ENCODE peak calls at places on chromosome 13, in six cellular contexts. Y is ovary, K is suprapubic skin, Z is A549, G is transverse colon, L is H1. C is an unnamed sample.

GRCh38 chr13:24842533-24843278 is 78.7 kb downstream of the RNF17 start:
- DNase-seq in Z (no peak), L (no peak), Y (no peak), G (no peak), K (no peak), C (no peak)

GRCh38 chr13:79098603-79099002 is 307.5 kb downstream of the RBM26 start:
- DNase-seq in K (no peak), L (no peak), Z (no peak), Y (no peak), G (no peak), C (no peak)

GRCh38 chr13:111245781-111246384 is 74.6 kb upstream of the TEX29 start:
- DNase-seq in Y (no peak), L (no peak), K (no peak), Z (no peak), G (no peak), C (no peak)

GRCh38 chr13:101115762-101116161 is 300.5 kb downstream of the NALCN start:
- DNase-seq in G (no peak), L (no peak), Y (no peak), Z (no peak), K (no peak), C (no peak)

GRCh38 chr13:111337206-111337605 is 16.8 kb downstream of the TEX29 start:
- DNase-seq in K (no peak), G (no peak), Y (no peak), Z (no peak), L (no peak), C (no peak)

GRCh38 chr13:90806905-90807304 is 540.6 kb upstream of the MIR17HG start:
- DNase-seq in G (no peak), Z (no peak), Y (no peak), L (no peak), K (no peak), C (no peak)

GRCh38 chr13:28339419-28339818 is 155.5 kb downstream of the FLT1 start:
- DNase-seq in Z (no peak), G (no peak), K (no peak), Y (no peak), L (no peak), C (no peak)

GRCh38 chr13:48902421-48902820 is 73.3 kb upstream of the FNDC3A start:
- DNase-seq in G (no peak), L (peak), K (no peak), Y (no peak), Z (no peak), C (no peak)

GRCh38 chr13:99894835-99895427 is 76.6 kb downstream of the ZIC5 start:
- DNase-seq in K (no peak), L (no peak), G (peak), Z (no peak), Y (no peak), C (no peak)

GRCh38 chr13:27110056-27110746 is 61.4 kb downstream of the USP12 start:
- DNase-seq in K (no peak), Z (no peak), G (no peak), Y (no peak), L (no peak), C (no peak)

GRCh38 chr13:65378943-65379519 is 1851.1 kb downstream of the PCDH9 start:
- DNase-seq in K (no peak), G (no peak), Z (no peak), L (no peak), Y (no peak), C (no peak)

GRCh38 chr13:29582171-29582570 is 13.3 kb downstream of the SLC7A1 start:
- DNase-seq in G (peak), L (no peak), K (no peak), Y (no peak), Z (no peak), C (no peak)

GRCh38 chr13:42140494-42140893 is 92.0 kb downstream of the DGKH start:
- DNase-seq in G (no peak), Y (no peak), K (no peak), Z (no peak), L (no peak), C (no peak)

GRCh38 chr13:112994084-112994780 is 25.2 kb downstream of the MCF2L start:
- DNase-seq in K (no peak), G (peak), Y (no peak), L (no peak), Z (no peak), C (no peak)

GRCh38 chr13:33873251-33873908 is 55.4 kb downstream of the RFC3 start:
- DNase-seq in Y (no peak), K (no peak), Z (no peak), G (no peak), L (no peak), C (no peak)
- TF ChIP-seq EP300 in Y (no peak), K (no peak), Z (no peak), G (no peak), L (no peak), C (no peak)

DNA sequence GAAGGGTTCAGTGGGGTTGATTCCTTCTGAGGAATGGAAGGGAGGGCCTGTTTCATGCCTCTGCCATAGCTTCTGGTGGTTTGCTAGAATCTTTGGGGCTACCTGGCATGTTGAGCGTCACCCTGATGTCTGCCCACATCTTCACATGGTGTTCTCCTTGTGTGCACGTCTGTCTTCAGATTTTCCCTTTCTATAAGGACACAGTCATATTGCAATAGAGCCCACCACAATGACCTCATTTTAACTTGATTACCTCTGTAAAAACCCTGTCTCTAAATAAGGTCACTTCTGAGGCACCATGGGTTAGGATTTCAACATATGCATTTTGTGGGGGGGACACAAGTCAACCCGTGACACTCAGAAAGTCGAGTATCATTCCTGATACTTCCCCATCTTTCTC is 257.9 kb downstream of the COG6 start:
- DNase-seq in L (no peak), Z (no peak), G (no peak), K (no peak), Y (no peak), C (no peak)
- H3K4me3 ChIP-seq in L (no peak), Z (no peak), G (no peak), K (no peak), Y (no peak), C (no peak)

DNA sequence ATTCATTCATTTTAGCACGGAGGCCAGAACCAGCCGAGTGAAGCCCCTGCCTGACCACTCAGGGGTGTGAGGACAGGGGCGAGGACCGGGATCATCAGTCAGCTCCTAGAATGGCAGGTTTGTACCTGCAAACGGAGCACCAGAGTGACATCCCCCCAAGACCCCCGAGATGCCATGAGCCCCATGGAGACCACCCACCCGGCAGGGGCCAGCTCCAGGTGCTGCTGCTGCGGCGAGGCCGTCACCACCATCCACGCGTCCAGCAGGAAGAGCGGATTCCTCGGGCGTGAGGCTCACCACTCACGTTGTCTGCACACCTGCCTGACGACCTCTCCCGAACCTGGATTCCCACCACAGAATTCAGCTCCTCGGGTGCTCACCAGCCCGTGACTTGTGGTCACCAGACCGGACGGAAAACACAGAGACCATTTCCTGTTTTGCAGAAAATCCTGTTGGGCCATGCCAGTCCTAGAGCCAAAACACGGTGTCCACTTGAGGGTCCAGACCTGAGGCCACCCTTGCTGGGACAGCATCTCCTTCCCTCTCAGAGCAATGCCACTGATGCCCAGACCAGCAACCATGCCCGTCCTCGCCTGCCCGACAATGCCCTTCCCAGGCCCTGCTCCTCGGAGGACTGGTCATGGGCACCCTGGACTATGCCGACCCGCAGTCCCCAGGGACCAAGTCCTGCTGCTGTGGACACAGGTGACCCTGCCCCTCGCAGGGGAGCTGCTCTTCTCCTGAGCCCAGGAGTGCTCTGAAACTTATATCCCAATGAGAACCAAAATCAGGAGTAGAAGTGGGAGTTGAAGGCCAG is 74.2 kb downstream of the RASA3 start:
- DNase-seq in K (no peak), L (no peak), G (no peak), Y (no peak), Z (no peak), C (no peak)
- TF ChIP-seq EP300 in K (no peak), L (no peak), G (no peak), Y (no peak), Z (no peak), C (no peak)

GRCh38 chr13:50131998-50132936 is 117.0 kb downstream of the KCNRG start:
- DNase-seq in Y (no peak), L (no peak), G (no peak), K (no peak), Z (no peak), C (no peak)

GRCh38 chr13:50129923-50130685 is 114.9 kb downstream of the KCNRG start:
- DNase-seq in G (peak), K (no peak), Z (peak), L (no peak), Y (peak), C (peak)

GRCh38 chr13:50129065-50129922 is 114.0 kb downstream of the KCNRG start:
- DNase-seq in Z (no peak), Y (no peak), G (no peak), L (no peak), K (no peak), C (peak)

GRCh38 chr13:50128406-50129048 is 113.3 kb downstream of the KCNRG start:
- DNase-seq in Y (no peak), Z (no peak), G (no peak), K (no peak), L (no peak), C (no peak)

GRCh38 chr13:50130686-50131051 is 115.4 kb downstream of the KCNRG start:
- DNase-seq in K (no peak), Y (no peak), G (peak), Z (peak), L (no peak), C (no peak)
- H3K4me3 ChIP-seq in K (peak), Y (peak), G (peak), Z (peak), L (peak), C (peak)

GRCh38 chr13:81133066-81133465 is 792.1 kb upstream of the SPRY2 start:
- DNase-seq in L (no peak), Z (no peak), G (no peak), Y (no peak), K (no peak), C (no peak)

GRCh38 chr13:81140675-81141074 is 799.7 kb upstream of the SPRY2 start:
- DNase-seq in Z (no peak), G (no peak), K (no peak), L (peak), Y (no peak), C (no peak)

GRCh38 chr13:81142306-81142999 is 801.5 kb upstream of the SPRY2 start:
- DNase-seq in Z (no peak), L (no peak), Y (no peak), G (no peak), K (no peak), C (no peak)

DNA sequence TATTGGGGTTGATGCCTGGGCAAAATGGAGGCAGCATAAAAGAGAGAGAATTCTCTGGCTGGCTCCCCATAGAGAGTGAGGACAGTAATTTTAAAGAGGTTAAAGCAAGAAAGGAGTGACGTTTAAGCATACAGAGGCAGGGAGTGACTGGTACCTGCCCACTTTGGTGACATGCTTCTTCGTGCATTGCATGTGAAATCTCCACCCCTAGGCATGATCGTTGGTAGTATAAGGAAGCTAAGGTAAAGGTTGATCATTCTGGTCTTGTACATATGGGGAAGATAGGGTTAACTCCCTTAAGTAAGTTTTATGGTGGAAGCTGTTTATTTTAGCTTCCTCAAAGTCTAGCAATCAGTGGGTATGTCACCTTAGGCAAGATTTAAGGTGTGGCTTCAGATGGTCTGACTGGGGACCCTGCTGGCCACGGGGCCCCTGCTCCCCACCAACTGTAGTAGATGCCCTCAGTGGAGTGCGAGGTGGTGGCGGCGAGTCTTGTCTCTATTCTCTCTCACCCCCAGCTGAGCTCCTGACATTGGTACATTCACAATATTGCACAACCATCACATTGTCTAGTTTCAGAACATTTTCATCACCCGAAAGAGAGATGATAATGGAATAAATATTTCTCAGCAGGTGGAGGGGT is 797.5 kb upstream of the SPRY2 start:
- DNase-seq in G (no peak), Y (no peak), L (no peak), Z (no peak), K (no peak), C (no peak)
- TF ChIP-seq EP300 in G (no peak), Y (no peak), L (no peak), Z (no peak), K (no peak), C (no peak)

DNA sequence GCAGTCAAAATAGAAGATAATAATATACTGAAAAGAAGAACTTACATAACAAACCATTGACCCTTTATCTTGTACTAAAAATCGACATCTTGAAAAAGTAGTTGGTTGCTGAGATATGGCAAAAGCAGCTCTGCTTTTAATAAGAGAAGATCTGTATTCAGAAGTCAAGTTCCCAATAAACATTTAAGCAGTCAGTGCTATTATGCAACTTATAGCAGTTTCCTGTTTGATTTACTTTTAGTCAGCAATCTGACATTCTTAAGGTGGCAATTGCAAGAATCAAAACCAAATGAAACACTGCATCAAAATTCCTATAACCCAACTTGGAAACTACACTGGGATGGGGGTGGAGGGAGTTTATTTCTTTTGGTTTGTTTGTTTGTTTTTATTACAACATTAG is 165.5 kb downstream of the TBC1D4 start:
- DNase-seq in K (no peak), Z (no peak), L (no peak), G (no peak), Y (no peak), C (no peak)
- H3K4me3 ChIP-seq in K (no peak), Z (no peak), L (no peak), G (no peak), Y (no peak), C (no peak)

GRCh38 chr13:43792456-43792855 is 5.7 kb upstream of the ENOX1 start:
- DNase-seq in G (no peak), L (no peak), Z (no peak), Y (no peak), K (no peak), C (no peak)
- TF ChIP-seq EP300 in G (no peak), L (no peak), Z (no peak), Y (no peak), K (no peak), C (no peak)

DNA sequence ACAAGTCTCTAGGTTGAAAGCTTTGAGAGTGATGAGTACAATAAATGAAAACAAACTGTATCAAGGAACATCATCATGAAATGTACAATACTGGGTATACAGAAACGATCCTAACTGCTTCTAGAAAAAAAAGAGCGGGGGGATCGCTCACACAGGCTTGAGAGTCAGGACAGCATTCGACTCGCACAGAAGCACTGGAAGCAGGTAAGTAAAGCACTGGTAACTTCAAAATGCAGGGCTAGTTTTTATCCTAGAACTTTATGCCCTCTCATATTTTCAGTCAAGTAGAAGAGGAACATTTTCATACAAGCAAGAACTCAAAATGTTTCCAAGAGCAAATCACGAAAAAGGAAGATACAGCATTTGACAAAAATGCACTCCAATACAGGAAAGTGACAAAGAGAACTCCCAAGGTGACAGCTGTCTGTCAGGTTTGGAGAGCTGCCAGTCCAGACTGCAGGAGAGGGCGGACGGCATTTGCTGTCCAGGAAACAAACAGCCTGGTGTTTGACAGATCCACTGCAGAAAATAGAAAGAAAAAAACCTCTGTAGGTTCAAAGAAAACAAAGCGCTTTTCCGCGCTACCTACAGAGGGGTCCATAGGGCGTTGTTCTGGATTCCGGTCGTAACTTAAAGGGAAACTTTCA is 58.2 kb upstream of the XPO4 start:
- DNase-seq in K (peak), L (no peak), Y (no peak), G (peak), Z (no peak), C (no peak)
- H3K4me3 ChIP-seq in K (no peak), L (no peak), Y (no peak), G (no peak), Z (peak), C (no peak)

GRCh38 chr13:45167611-45168554 is 33.0 kb downstream of the KCTD4 start:
- DNase-seq in G (peak), L (no peak), Z (peak), K (no peak), Y (no peak), C (no peak)

GRCh38 chr13:45166858-45167257 is 34.0 kb downstream of the KCTD4 start:
- DNase-seq in K (no peak), L (no peak), G (no peak), Y (no peak), Z (no peak), C (no peak)

GRCh38 chr13:45162194-45162593 is 38.7 kb downstream of the KCTD4 start:
- DNase-seq in K (no peak), Y (no peak), G (no peak), Z (no peak), L (no peak), C (no peak)

GRCh38 chr13:45168555-45168930 is 32.3 kb downstream of the KCTD4 start:
- DNase-seq in L (no peak), G (no peak), K (no peak), Y (no peak), Z (no peak), C (no peak)

GRCh38 chr13:45162821-45163220 is 38.0 kb downstream of the KCTD4 start:
- DNase-seq in L (no peak), G (no peak), Z (peak), Y (no peak), K (no peak), C (no peak)
- TF ChIP-seq EP300 in L (no peak), G (no peak), Z (no peak), Y (no peak), K (no peak), C (no peak)

GRCh38 chr13:81406639-81407292 is 1065.8 kb upstream of the SPRY2 start:
- DNase-seq in G (no peak), L (no peak), Z (no peak), K (no peak), Y (no peak), C (no peak)
- H3K4me3 ChIP-seq in G (no peak), L (no peak), Z (no peak), K (no peak), Y (no peak), C (no peak)

C was measured in tibial nerve.